ENCODE peak calls at places on chromosomes 11 and 22, in nine cellular contexts. R, P, Q, B, S, C, H, X and I are unnamed samples.

GRCh38 chr11:76206327-76207081 is at the start of gene WNT11:
- DNase-seq in H (peak; percentile 32), S (no peak), Q (peak; percentile 22), P (peak; percentile 76), X (no peak), R (peak; percentile 12), B (peak; percentile 45), C (no peak), I (peak; percentile 78)

GRCh38 chr11:122656073-122656630 is 630 bp downstream of the UBASH3B start:
- DNase-seq in H (peak; percentile 73), B (peak; percentile 46), R (peak; percentile 75), Q (no peak), S (peak; percentile 61), P (peak; percentile 19), C (no peak), X (no peak), I (no peak)

GRCh38 chr11:62974848-62975522 is 9.8 kb downstream of the SLC22A6 start:
- DNase-seq in P (peak; percentile 84), R (no peak), Q (peak; percentile 10), S (peak; percentile 38), X (no peak), B (no peak), C (no peak), H (no peak), I (no peak)

GRCh38 chr11:131246589-131247164 is 123.7 kb upstream of the NTM start:
- DNase-seq in B (peak; percentile 28), Q (no peak), P (no peak), S (peak; percentile 1), C (no peak), H (no peak), X (no peak), R (no peak), I (no peak)

GRCh38 chr11:26572770-26573402 is 823 bp upstream of the MUC15 start:
- DNase-seq in H (no peak), Q (no peak), S (no peak), B (no peak), R (no peak), P (no peak), X (no peak), C (no peak), I (no peak)

GRCh38 chr11:122176651-122177050 is 60.6 kb upstream of the BLID start:
- DNase-seq in P (no peak), S (no peak), X (no peak), R (no peak), C (no peak), B (no peak), H (peak; percentile 69), Q (no peak), I (no peak)

GRCh38 chr11:88293931-88294330 is 43.6 kb downstream of the CTSC start:
- DNase-seq in Q (no peak), H (peak; percentile 72), X (peak; percentile 81), R (peak; percentile 63), S (no peak), C (no peak), P (no peak), B (peak; percentile 24), I (no peak)

GRCh38 chr22:47435204-47435487 is 672.7 kb downstream of the TBC1D22A start:
- DNase-seq in Q (no peak), C (no peak), H (no peak), S (no peak), X (no peak), B (no peak), R (no peak), P (no peak), I (no peak)

GRCh38 chr22:46367707-46368191 is 32.2 kb downstream of the TRMU start:
- DNase-seq in B (no peak), C (no peak), Q (peak; percentile 45), H (peak; percentile 26), P (peak; percentile 75), R (peak; percentile 13), X (peak; percentile 26), S (peak; percentile 62), I (no peak)

GRCh38 chr11:27300974-27301373 is 62.0 kb downstream of the CCDC34 start:
- DNase-seq in H (peak; percentile 43), R (no peak), C (no peak), S (no peak), P (no peak), Q (no peak), X (no peak), B (no peak), I (no peak)

GRCh38 chr11:117717485-117718314 is 79.3 kb downstream of the DSCAML1 start:
- DNase-seq in B (no peak), H (no peak), C (peak; percentile 10), R (no peak), P (peak; percentile 78), Q (no peak), S (no peak), X (no peak), I (no peak)

GRCh38 chr11:118415739-118416068 is 14.3 kb downstream of the ATP5MG start:
- DNase-seq in H (peak; percentile 96), Q (peak; percentile 96), P (peak; percentile 91), B (peak; percentile 30), S (no peak), R (peak; percentile 89), C (peak; percentile 88), X (peak; percentile 96), I (no peak)

GRCh38 chr11:95330332-95330731 is 99.3 kb upstream of the SESN3 start:
- DNase-seq in R (peak; percentile 36), C (no peak), Q (no peak), P (no peak), S (no peak), B (no peak), X (no peak), H (no peak), I (no peak)

GRCh38 chr11:1388763-1389102 is 1.0 kb upstream of the BRSK2 start:
- DNase-seq in P (no peak), R (no peak), Q (no peak), S (no peak), H (peak; percentile 8), B (no peak), X (no peak), C (no peak), I (no peak)

GRCh38 chr11:44246726-44247125 is 63.2 kb downstream of the ALX4 start:
- DNase-seq in Q (peak; percentile 59), H (no peak), X (no peak), P (peak; percentile 28), S (no peak), R (no peak), C (no peak), B (no peak), I (no peak)

GRCh38 chr11:61042961-61043540 is 59.2 kb upstream of the CD5 start:
- DNase-seq in H (no peak), P (no peak), S (no peak), X (no peak), B (no peak), R (no peak), C (no peak), Q (no peak), I (no peak)

GRCh38 chr22:22030493-22031182 is 48.1 kb upstream of the TOP3B start:
- DNase-seq in B (no peak), R (no peak), C (no peak), P (peak; percentile 23), H (no peak), X (no peak), Q (peak; percentile 44), S (peak; percentile 96), I (no peak)
- TF ChIP-seq CTCF in B (no peak), R (peak; percentile 23), C (peak; percentile 26), P (peak; percentile 30), H (peak; percentile 37), X (peak; percentile 11), Q (peak; percentile 59), S (peak; percentile 82), I (no peak)

GRCh38 chr11:66188580-66188979 is 79.9 kb upstream of the RAB1B start:
- DNase-seq in C (peak; percentile 21), H (peak; percentile 83), R (peak; percentile 68), S (no peak), B (no peak), P (no peak), X (peak; percentile 62), Q (peak; percentile 75), I (no peak)
- H3K4me3 ChIP-seq in C (no peak overlapping the region), H (no peak overlapping the region), R (no peak overlapping the region), S (no peak overlapping the region), B (no peak overlapping the region), P (no peak overlapping the region), X (no peak overlapping the region), Q (no peak overlapping the region), I (no peak overlapping the region)

GRCh38 chr11:34639545-34639944 is 18.7 kb downstream of the EHF start:
- DNase-seq in R (no peak), P (no peak), H (no peak), C (no peak), B (no peak), X (no peak), S (no peak), Q (no peak), I (no peak)

GRCh38 chr11:34641456-34641855 is 20.6 kb downstream of the EHF start:
- DNase-seq in S (no peak), X (no peak), R (no peak), C (no peak), B (no peak), H (no peak), P (no peak), Q (no peak), I (no peak)

GRCh38 chr11:34640050-34640971 is 19.4 kb downstream of the EHF start:
- DNase-seq in X (no peak), B (no peak), H (no peak), Q (no peak), P (no peak), C (peak; percentile 91), R (peak; percentile 35), S (no peak), I (no peak)

GRCh38 chr11:34637303-34637702 is 16.4 kb downstream of the EHF start:
- DNase-seq in P (no peak), S (no peak), Q (no peak), X (no peak), H (no peak), C (no peak), R (no peak), B (no peak), I (no peak)

GRCh38 chr11:34638897-34639296 is 18.0 kb downstream of the EHF start:
- DNase-seq in S (no peak), B (no peak), C (no peak), H (no peak), P (no peak), X (no peak), R (no peak), Q (no peak), I (no peak)
- TF ChIP-seq CTCF in S (no peak), B (no peak), C (no peak), H (no peak), P (no peak), X (no peak), R (no peak), Q (no peak), I (no peak)

DNA sequence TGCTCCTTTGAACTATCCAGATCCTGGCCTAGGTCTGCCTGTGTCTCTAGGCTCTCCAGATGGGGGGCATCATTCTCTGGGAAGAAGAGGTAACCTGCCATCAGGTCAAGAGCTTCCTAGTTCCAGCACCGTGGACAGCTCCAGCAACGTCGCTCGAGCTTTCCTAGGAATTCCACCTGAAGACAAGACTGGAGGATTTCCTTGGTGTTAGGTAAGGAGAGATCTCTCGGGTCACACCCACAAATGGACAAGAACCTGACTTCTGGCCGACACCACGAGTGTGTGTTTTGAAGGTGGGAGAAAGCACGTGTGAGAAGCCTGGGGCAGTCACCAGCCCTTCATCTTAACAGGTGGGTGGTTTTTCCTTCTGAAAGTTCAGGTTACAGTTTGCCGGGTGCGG is 1.2 kb downstream of the PRG3 start:
- DNase-seq in X (no peak), H (peak; percentile 23), S (no peak), R (peak; percentile 37), C (no peak), B (no peak), Q (peak; percentile 43), P (no peak), I (no peak)
- H3K4me3 ChIP-seq in X (no peak overlapping the region), H (no peak overlapping the region), S (no peak overlapping the region), R (no peak overlapping the region), C (no peak overlapping the region), B (no peak overlapping the region), Q (no peak overlapping the region), P (no peak overlapping the region), I (no peak overlapping the region)

GRCh38 chr11:134449713-134450112 is 37.7 kb upstream of the B3GAT1 start:
- DNase-seq in C (no peak), X (no peak), H (no peak), R (no peak), P (no peak), B (no peak), S (no peak), Q (no peak), I (no peak)
- TF ChIP-seq CTCF in C (no peak), X (no peak), H (no peak), R (no peak), P (no peak), B (no peak), S (no peak), Q (no peak), I (no peak)